ENCODE peak calls at places on chromosomes 3 and 15, in eight cellular contexts. H, G, M, J, D, W, P and X are unnamed samples.
A peak's percentile ranks its signal among the peaks of the same experiment; 100 is the strongest.

GRCh38 chr15:67063689-67064606 is 1.5 kb upstream of the SMAD3 start:
- DNase-seq in G (no peak), M (peak; percentile 64), J (no peak), D (no peak), H (no peak), P (peak; percentile 1), W (no peak), X (no peak)

GRCh38 chr15:99708563-99708962 is 24.7 kb downstream of the LYSMD4 start:
- DNase-seq in M (no peak), H (peak; percentile 77), J (peak; percentile 69), W (peak; percentile 97), D (peak; percentile 85), P (peak; percentile 73), G (no peak), X (peak; percentile 44)

GRCh38 chr3:23112491-23112890 is 90.6 kb upstream of the UBE2E2 start:
- DNase-seq in J (no peak), P (no peak), G (no peak), D (no peak), M (no peak), W (no peak), H (no peak), X (no peak)

GRCh38 chr15:25849431-25849921 is 13.7 kb downstream of the ATP10A start:
- DNase-seq in G (no peak), W (peak; percentile 66), J (no peak), M (peak; percentile 52), H (peak; percentile 60), P (no peak), D (peak; percentile 87), X (peak; percentile 44)

GRCh38 chr3:141430326-141430725 is 56.5 kb upstream of the RASA2 start:
- DNase-seq in P (no peak), G (no peak), D (no peak), H (no peak), M (no peak), W (no peak), J (no peak), X (no peak)

GRCh38 chr15:76866716-76867321 is 38.3 kb downstream of the SCAPER start:
- DNase-seq in D (peak; percentile 7), G (peak; percentile 7), P (peak; percentile 10), W (peak; percentile 38), M (peak; percentile 58), H (no peak), J (no peak), X (peak; percentile 63)

GRCh38 chr3:9746330-9746729 is 3.4 kb upstream of the OGG1 start:
- DNase-seq in P (peak; percentile 75), J (no peak), G (no peak), D (peak; percentile 65), H (no peak), M (no peak), W (peak; percentile 83), X (no peak)

GRCh38 chr3:88863196-88863595 is 244.2 kb upstream of the EPHA3 start:
- DNase-seq in G (no peak), J (no peak), D (peak; percentile 4), W (no peak), P (no peak), M (no peak), H (no peak), X (no peak)

GRCh38 chr3:46538803-46539442 is 27.2 kb downstream of the LRRC2 start:
- DNase-seq in G (peak; percentile 84), H (peak; percentile 44), D (peak; percentile 52), M (peak; percentile 89), W (peak; percentile 57), P (peak; percentile 40), J (peak; percentile 64), X (peak; percentile 44)

GRCh38 chr3:126013742-126014141 is 44.8 kb downstream of the ROPN1B start:
- DNase-seq in G (no peak), D (no peak), M (no peak), W (no peak), J (no peak), H (no peak), P (no peak), X (no peak)

GRCh38 chr15:68375191-68375631 is 56.8 kb downstream of the ITGA11 start:
- DNase-seq in D (no peak), G (no peak), J (no peak), H (no peak), W (no peak), P (no peak), M (no peak), X (no peak)

GRCh38 chr15:73844356-73844755 is 29.0 kb upstream of the TBC1D21 start:
- DNase-seq in P (peak; percentile 66), W (peak; percentile 6), J (no peak), D (no peak), G (no peak), H (no peak), M (no peak), X (no peak)

GRCh38 chr15:67013696-67014095 is 51.7 kb upstream of the SMAD3 start:
- DNase-seq in M (peak; percentile 62), J (no peak), H (peak; percentile 74), G (no peak), D (peak; percentile 75), W (peak; percentile 95), P (no peak), X (peak; percentile 79)

GRCh38 chr3:172461530-172462138 is 13.4 kb upstream of the GHSR start:
- DNase-seq in G (no peak), D (no peak), P (no peak), H (no peak), J (no peak), W (peak; percentile 33), M (peak; percentile 45), X (peak; percentile 48)

GRCh38 chr15:80289558-80290277 is 37.7 kb upstream of the CTXND1 start:
- DNase-seq in P (no peak), D (no peak), H (no peak), J (no peak), W (no peak), G (no peak), M (no peak), X (no peak)